ENCODE peak calls at places on chromosomes 4 and X, in five cellular contexts. O is HepG2, C is K562, N is GM12878, E is H1. L is an unnamed sample.

GRCh38 chr4:155973639-155974475 is 20.2 kb upstream of the CTSO start:
- DNase-seq in C (no peak), E (no peak), O (no peak), N (no peak), L (no peak)

GRCh38 chr4:154495867-154496266 is 4.3 kb upstream of the DCHS2 start:
- DNase-seq in O (no peak), C (no peak), E (no peak), N (no peak), L (no peak)

GRCh38 chr4:80331693-80332092 is 3.8 kb upstream of the CFAP299 start:
- DNase-seq in C (no peak), O (no peak), E (no peak), N (no peak), L (no peak)

GRCh38 chr4:87025614-87026041 is 90.8 kb downstream of the AFF1 start:
- DNase-seq in E (no peak), N (peak; percentile 50), O (peak; percentile 71), C (no peak), L (no peak)

GRCh38 chr4:13527983-13528822 is 16.1 kb downstream of the NKX3-2 start:
- DNase-seq in C (no peak), E (peak; percentile 63), N (peak; percentile 56), O (no peak), L (no peak)

GRCh38 chr4:73417973-73418372 is 13.9 kb downstream of the ALB start:
- DNase-seq in O (no peak), C (no peak), N (no peak), E (no peak), L (no peak)

GRCh38 chr4:139559692-139560091 is 3.7 kb upstream of the SETD7 start:
- DNase-seq in O (no peak), N (no peak), E (no peak), C (no peak), L (no peak)

GRCh38 chr4:118904935-118905334 is 16.3 kb downstream of the SYNPO2 start:
- DNase-seq in N (no peak), C (no peak), O (no peak), E (no peak), L (no peak)

GRCh38 chrX:18075603-18076002 is 145.1 kb downstream of the BEND2 start:
- DNase-seq in O (no peak), C (no peak), N (no peak), E (no peak), L (no peak)

GRCh38 chr4:121765368-121765705 is 373 bp upstream of the SMIM43 start:
- DNase-seq in N (no peak), E (no peak), C (no peak), O (no peak), L (no peak)

GRCh38 chr4:123749408-123749807 is 352.8 kb downstream of the SPRY1 start:
- DNase-seq in N (no peak), O (no peak), E (no peak), C (no peak), L (no peak)

GRCh38 chrX:15854080-15854655 is 445 bp downstream of the AP1S2 start:
- DNase-seq in O (peak; percentile 24), C (peak; percentile 66), E (peak; percentile 58), N (no peak), L (no peak)

GRCh38 chrX:123846598-123847038 is 13.2 kb upstream of the XIAP start:
- DNase-seq in C (no peak), O (no peak), N (no peak), E (no peak), L (no peak)

GRCh38 chrX:13001961-13002671 is 27.2 kb downstream of the TMSB4X start:
- DNase-seq in E (no peak), C (no peak), O (no peak), N (no peak), L (no peak)

GRCh38 chrX:33725556-33726232 is 406.4 kb downstream of the FAM47A start:
- DNase-seq in N (no peak), C (no peak), E (peak; percentile 39), O (no peak), L (no peak)

GRCh38 chr4:153467897-153468262 is 1.7 kb downstream of the TMEM131L start:
- DNase-seq in E (no peak), N (no peak), C (no peak), O (no peak), L (no peak)

GRCh38 chr4:161601011-161601410 is 562.8 kb downstream of the FSTL5 start:
- DNase-seq in C (no peak), E (no peak), N (no peak), O (no peak), L (no peak)

DNA sequence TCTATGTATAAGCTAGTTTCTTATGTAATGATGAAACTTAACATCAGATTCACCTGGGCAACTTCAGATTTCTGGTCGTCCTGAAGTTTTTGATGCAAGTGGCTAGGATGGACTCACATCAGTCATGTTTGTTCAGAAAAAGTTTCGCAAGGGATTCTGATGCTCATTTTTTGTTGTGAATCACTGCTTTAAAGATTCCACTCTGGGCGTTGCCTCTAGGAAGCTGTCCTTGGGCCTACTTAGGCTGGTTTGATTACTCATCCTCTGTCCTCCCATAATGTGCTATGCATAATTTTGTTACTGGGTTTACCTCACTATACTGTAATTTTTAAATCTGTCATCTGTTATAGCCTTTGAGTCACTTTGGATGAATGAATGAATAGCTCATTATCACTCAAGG is 30.8 kb downstream of the HERC3 start:
- DNase-seq in O (peak; percentile 24), N (no peak), E (no peak), C (no peak), L (no peak)
- TF ChIP-seq ZNF274 in O (no peak), N (no peak), E (no peak), C (no peak), L (no peak)

GRCh38 chrX:133986008-133986683 is 752 bp upstream of the GPC3 start:
- DNase-seq in N (no peak), C (no peak), O (no peak), E (peak; percentile 71), L (no peak)
- H2AFZ ChIP-seq in N (no peak overlapping the region), C (no peak overlapping the region), O (no peak overlapping the region), E (peak overlapping the region; percentile 76), L (peak overlapping the region; percentile 68)

GRCh38 chr4:2596153-2596552 is 59.7 kb downstream of the FAM193A start:
- DNase-seq in E (no peak), N (no peak), C (no peak), O (no peak), L (no peak)

GRCh38 chr4:2604614-2605013 is 68.2 kb downstream of the FAM193A start:
- DNase-seq in N (no peak), C (no peak), E (no peak), O (no peak), L (no peak)

GRCh38 chr4:2600878-2601277 is 64.4 kb downstream of the FAM193A start:
- DNase-seq in N (no peak), C (no peak), E (no peak), O (no peak), L (no peak)

GRCh38 chr4:2595436-2595835 is 59.0 kb downstream of the FAM193A start:
- DNase-seq in N (no peak), E (no peak), C (no peak), O (no peak), L (no peak)

GRCh38 chr4:2598661-2599654 is 62.5 kb downstream of the FAM193A start:
- DNase-seq in N (peak; percentile 66), O (no peak), E (no peak), C (no peak), L (no peak)
- TF ChIP-seq ZNF274 in N (no peak), O (no peak), E (no peak), C (no peak), L (no peak)

GRCh38 chr4:150826302-150826701 is 188.8 kb downstream of the LRBA start:
- DNase-seq in O (no peak), E (no peak), C (no peak), N (no peak), L (no peak)
- H2AFZ ChIP-seq in O (no peak overlapping the region), E (no peak overlapping the region), C (no peak overlapping the region), N (no peak overlapping the region), L (no peak overlapping the region)

GRCh38 chr4:126372634-126373033 is 1057.9 kb downstream of the FAT4 start:
- DNase-seq in O (no peak), E (no peak), N (no peak), C (no peak), L (no peak)

GRCh38 chr4:126375462-126376054 is 1060.8 kb downstream of the FAT4 start:
- DNase-seq in C (no peak), E (no peak), O (no peak), N (no peak), L (no peak)
- TF ChIP-seq ZNF274 in C (no peak), E (no peak), O (no peak), N (no peak), L (no peak)

GRCh38 chr4:151310124-151310728 is 15.2 kb downstream of the SH3D19 start:
- DNase-seq in O (no peak), E (no peak), N (no peak), C (no peak), L (no peak)

GRCh38 chr4:151302432-151302831 is 23.0 kb downstream of the SH3D19 start:
- DNase-seq in N (no peak), E (no peak), O (peak; percentile 66), C (no peak), L (no peak)

GRCh38 chr4:151304755-151305154 is 20.6 kb downstream of the SH3D19 start:
- DNase-seq in N (no peak), O (no peak), C (no peak), E (no peak), L (no peak)

GRCh38 chr4:151304226-151304625 is 21.2 kb downstream of the SH3D19 start:
- DNase-seq in E (no peak), O (no peak), N (no peak), C (no peak), L (no peak)
- H2AFZ ChIP-seq in E (no peak overlapping the region), O (no peak overlapping the region), N (no peak overlapping the region), C (no peak overlapping the region), L (no peak overlapping the region)

DNA sequence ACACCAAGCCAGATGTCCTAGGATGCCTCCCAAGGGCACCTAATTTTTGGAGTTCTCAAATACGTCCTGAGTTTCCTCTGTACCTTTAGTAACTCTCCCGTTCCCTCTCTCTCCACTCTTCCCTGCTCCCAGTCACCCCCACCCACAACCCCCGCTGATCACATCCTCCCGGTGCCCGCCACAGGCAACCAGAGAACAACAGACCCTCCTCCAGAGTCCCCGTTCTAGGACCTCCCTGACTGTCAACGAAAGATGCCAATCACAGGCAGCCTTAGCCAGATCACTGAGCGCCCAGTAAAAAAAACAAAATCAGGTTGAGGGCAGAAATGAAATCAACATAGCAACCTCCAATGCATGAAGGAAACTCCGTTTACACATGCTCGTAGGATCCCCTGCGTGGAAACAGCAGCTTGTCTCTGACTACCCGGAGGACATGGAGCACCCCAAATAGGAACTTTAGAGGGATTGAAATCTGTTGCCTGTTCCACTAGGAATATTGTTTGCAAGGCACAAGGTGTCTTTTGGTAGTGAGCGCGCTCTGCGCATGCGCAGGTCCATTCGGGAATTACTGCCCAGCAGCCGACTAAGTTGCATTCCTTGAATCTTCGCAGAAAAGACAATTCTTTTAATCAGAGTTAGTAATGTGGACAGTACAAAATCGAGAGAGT is at the start of gene GABRB1:
- DNase-seq in C (no peak), E (peak; percentile 77), O (no peak), N (no peak), L (no peak)
- TF ChIP-seq ZNF274 in C (no peak), E (no peak), O (no peak), N (no peak), L (no peak)